ENCODE peak calls at places on chromosome 17, in eight cellular contexts. P is Panc1; I is activated CD4-positive, alpha-beta T cell treated with anti-CD3 and anti-CD28 coated beads, Interleukin-2, amount 10 ng/mL, durations not matched to agents 7 days and 5 days; V is ELR; Z is left ventricle myocardium inferior; T is HS-5; M is H4; W is BJ. B is an unnamed sample.
A peak's percentile ranks its signal among the peaks of the same experiment; 100 is the strongest.

GRCh38 chr17:28908640-28909098 is 5.8 kb upstream of the DHRS13 start:
- DNase-seq in M (no peak), P (no peak), Z (no peak), T (peak; percentile 49), V (peak; percentile 79), W (peak; percentile 40), I (no peak), B (peak; percentile 72)

GRCh38 chr17:20080513-20080912 is 71.4 kb downstream of the SPECC1 start:
- DNase-seq in W (no peak), M (no peak), I (no peak), Z (no peak), T (no peak), V (no peak), P (no peak), B (no peak)

GRCh38 chr17:42817866-42818265 is 6.2 kb downstream of the BECN1 start:
- DNase-seq in P (no peak), W (no peak), V (peak; percentile 83), M (no peak), Z (no peak), I (no peak), T (peak; percentile 77), B (no peak)

GRCh38 chr17:6249747-6250146 is 179.6 kb downstream of the WSCD1 start:
- DNase-seq in I (no peak), Z (no peak), W (no peak), V (no peak), M (no peak), T (no peak), P (no peak), B (no peak)

GRCh38 chr17:66458782-66459181 is 156.4 kb downstream of the PRKCA start:
- DNase-seq in V (no peak), Z (no peak), M (no peak), W (no peak), I (no peak), T (no peak), P (no peak), B (no peak)

GRCh38 chr17:49414622-49415350 is at the start of gene PHB1:
- DNase-seq in W (peak; percentile 95), M (peak; percentile 98), T (peak; percentile 90), P (peak; percentile 92), I (peak; percentile 98), Z (peak; percentile 95), V (peak; percentile 99), B (peak; percentile 97)

GRCh38 chr17:78379134-78379497 is 667 bp downstream of the PGS1 start:
- DNase-seq in V (peak; percentile 98), I (no peak), P (no peak), T (no peak), M (no peak), W (no peak), Z (no peak), B (no peak)

GRCh38 chr17:8744086-8744781 is 402 bp downstream of the CCDC42 start:
- DNase-seq in P (no peak), T (no peak), W (no peak), I (no peak), Z (no peak), V (no peak), M (no peak), B (no peak)

GRCh38 chr17:49703557-49704277 is 4.0 kb downstream of the SLC35B1 start:
- DNase-seq in V (peak; percentile 62), I (peak; percentile 34), M (peak; percentile 53), T (no peak), Z (no peak), W (no peak), P (peak; percentile 18), B (peak; percentile 12)

GRCh38 chr17:11140501-11140900 is 100.5 kb upstream of the SHISA6 start:
- DNase-seq in Z (no peak), V (no peak), I (no peak), M (no peak), T (no peak), P (no peak), W (no peak), B (no peak)

GRCh38 chr17:4329838-4330237 is 36.6 kb downstream of the UBE2G1 start:
- DNase-seq in M (peak; percentile 55), W (peak; percentile 76), P (peak; percentile 69), V (peak; percentile 99), T (peak; percentile 89), I (no peak), Z (no peak), B (peak; percentile 78)

GRCh38 chr17:350706-351435 is 1.7 kb downstream of the RPH3AL start:
- DNase-seq in Z (peak; percentile 83), P (no peak), V (peak; percentile 20), W (no peak), T (no peak), M (peak; percentile 81), I (no peak), B (peak; percentile 21)

GRCh38 chr17:43737722-43738121 is 20.9 kb downstream of the SOST start:
- DNase-seq in V (no peak), I (no peak), T (no peak), P (no peak), Z (no peak), W (no peak), M (no peak), B (no peak)

GRCh38 chr17:77476920-77477805 is 336.4 kb downstream of the SEC14L1 start:
- DNase-seq in V (peak; percentile 99), I (no peak), P (no peak), Z (peak; percentile 69), T (peak; percentile 80), W (peak; percentile 97), M (peak; percentile 86), B (peak; percentile 89)

GRCh38 chr17:59521465-59522126 is 43.8 kb upstream of the DHX40 start:
- DNase-seq in Z (peak; percentile 25), M (peak; percentile 63), I (peak; percentile 60), T (no peak), W (no peak), P (peak; percentile 45), V (peak; percentile 75), B (peak; percentile 42)

GRCh38 chr17:39218906-39219305 is 6.8 kb downstream of the STAC2 start:
- DNase-seq in Z (no peak), M (no peak), V (no peak), P (no peak), I (no peak), T (no peak), W (no peak), B (no peak)

GRCh38 chr17:42399948-42400843 is 12.0 kb upstream of the STAT3 start:
- DNase-seq in Z (no peak), P (no peak), T (no peak), M (no peak), W (no peak), I (no peak), V (no peak), B (no peak)

GRCh38 chr17:21029032-21029431 is 13.8 kb downstream of the USP22 start:
- DNase-seq in V (peak; percentile 87), W (peak; percentile 29), M (no peak), I (no peak), T (no peak), Z (no peak), P (no peak), B (no peak)

GRCh38 chr17:5861849-5862248 is 208.3 kb upstream of the WSCD1 start:
- DNase-seq in M (no peak), V (no peak), Z (no peak), T (no peak), I (no peak), W (no peak), P (no peak), B (no peak)

GRCh38 chr17:20073056-20073979 is 64.2 kb downstream of the SPECC1 start:
- DNase-seq in M (no peak), I (peak; percentile 56), V (no peak), P (no peak), W (no peak), Z (peak; percentile 67), T (no peak), B (no peak)

GRCh38 chr17:57751348-57751970 is 6.4 kb upstream of the CCDC182 start:
- DNase-seq in M (no peak), W (no peak), T (no peak), I (no peak), Z (no peak), V (no peak), P (no peak), B (no peak)

GRCh38 chr17:81961554-81962498 is 839 bp upstream of the NOTUM start:
- DNase-seq in T (no peak), M (no peak), V (no peak), I (no peak), Z (no peak), P (no peak), W (no peak), B (no peak)

GRCh38 chr17:28320215-28321061 is 1.4 kb downstream of the TMEM97 start:
- DNase-seq in W (no peak), P (no peak), T (no peak), M (no peak), I (no peak), Z (no peak), V (no peak), B (no peak)

GRCh38 chr17:35934760-35935159 is 4.2 kb upstream of the RDM1 start:
- DNase-seq in W (no peak), V (no peak), Z (no peak), M (no peak), P (no peak), I (no peak), T (no peak), B (no peak)

GRCh38 chr17:57357392-57357784 is 101.1 kb downstream of the MSI2 start:
- DNase-seq in V (no peak), P (no peak), I (no peak), W (no peak), Z (peak; percentile 73), M (no peak), T (no peak), B (no peak)

GRCh38 chr17:76354747-76355310 is 1.1 kb upstream of the PRPSAP1 start:
- DNase-seq in V (peak; percentile 29), T (no peak), M (no peak), Z (no peak), P (no peak), W (no peak), I (no peak), B (no peak)

GRCh38 chr17:19551148-19551547 is 17.5 kb downstream of the SLC47A1 start:
- DNase-seq in T (no peak), Z (no peak), V (no peak), I (no peak), P (no peak), M (no peak), W (no peak), B (no peak)

GRCh38 chr17:55699178-55699865 is 23.3 kb downstream of the TMEM100 start:
- DNase-seq in V (no peak), W (no peak), Z (no peak), P (no peak), M (no peak), I (no peak), T (no peak), B (no peak)

GRCh38 chr17:33986566-33986965 is 268.5 kb upstream of the CCL2 start:
- DNase-seq in Z (no peak), V (no peak), T (no peak), M (no peak), I (no peak), W (no peak), P (no peak), B (no peak)

GRCh38 chr17:16215002-16215272 is 397 bp downstream of the NCOR1 start:
- DNase-seq in T (no peak), P (no peak), Z (peak; percentile 45), W (no peak), I (peak; percentile 16), V (peak; percentile 65), M (no peak), B (no peak)

GRCh38 chr17:51166198-51166986 is at the start of gene NME2:
- DNase-seq in M (peak; percentile 85), Z (peak; percentile 91), P (peak; percentile 47), V (peak; percentile 93), T (peak; percentile 52), I (peak; percentile 65), W (no peak), B (peak; percentile 61)

GRCh38 chr17:53218723-53219122 is 604.0 kb upstream of the KIF2B start:
- DNase-seq in P (no peak), M (no peak), V (no peak), W (no peak), T (no peak), I (no peak), Z (no peak), B (no peak)

GRCh38 chr17:27635275-27635823 is 4.4 kb downstream of the LGALS9 start:
- DNase-seq in V (no peak), T (no peak), I (no peak), M (no peak), P (no peak), Z (no peak), W (no peak), B (no peak)

GRCh38 chr17:75814900-75815373 is 29.3 kb downstream of the UNC13D start:
- DNase-seq in V (peak; percentile 93), Z (no peak), P (no peak), T (no peak), W (peak; percentile 26), I (no peak), M (no peak), B (peak; percentile 24)